ENCODE peak calls at places on chromosomes 11 and 22, in eight cellular contexts. One of them, this sample, is unnamed.

GRCh38 chr11:117606211-117606610 is 190.8 kb downstream of the DSCAML1 start:
- DNase-seq in CD4-positive, CD25-positive, alpha-beta regulatory T cell: no peak
- DNase-seq in stomach: no peak
- DNase-seq in caudate nucleus: no peak
- DNase-seq in Peyer's patch: no peak
- DNase-seq in testis: no peak
- DNase-seq in right lobe of liver: no peak
- DNase-seq in psoas muscle: no peak
- DNase-seq in this sample: no peak

GRCh38 chr22:17773606-17774205 is 563 bp downstream of the BID start:
- DNase-seq in caudate nucleus: no peak
- DNase-seq in Peyer's patch: peak
- DNase-seq in psoas muscle: peak
- DNase-seq in stomach: peak
- DNase-seq in CD4-positive, CD25-positive, alpha-beta regulatory T cell: peak
- DNase-seq in right lobe of liver: peak
- DNase-seq in testis: peak
- DNase-seq in this sample: peak

GRCh38 chr11:29432719-29433325 is 584.0 kb downstream of the KCNA4 start:
- DNase-seq in stomach: no peak
- DNase-seq in testis: no peak
- DNase-seq in right lobe of liver: no peak
- DNase-seq in Peyer's patch: no peak
- DNase-seq in caudate nucleus: no peak
- DNase-seq in psoas muscle: no peak
- DNase-seq in CD4-positive, CD25-positive, alpha-beta regulatory T cell: no peak
- DNase-seq in this sample: no peak

GRCh38 chr22:30310881-30311771 is 15.6 kb downstream of the TBC1D10A start:
- DNase-seq in right lobe of liver: peak
- DNase-seq in testis: peak
- DNase-seq in CD4-positive, CD25-positive, alpha-beta regulatory T cell: no peak
- DNase-seq in caudate nucleus: no peak
- DNase-seq in psoas muscle: no peak
- DNase-seq in Peyer's patch: peak
- DNase-seq in stomach: peak
- DNase-seq in this sample: peak

GRCh38 chr11:93737904-93738612 is 3.2 kb downstream of the TAF1D start:
- DNase-seq in testis: no peak
- DNase-seq in stomach: no peak
- DNase-seq in CD4-positive, CD25-positive, alpha-beta regulatory T cell: no peak
- DNase-seq in psoas muscle: no peak
- DNase-seq in Peyer's patch: no peak
- DNase-seq in right lobe of liver: no peak
- DNase-seq in caudate nucleus: no peak
- DNase-seq in this sample: no peak

GRCh38 chr11:101583180-101584128 is at the start of gene TRPC6:
- DNase-seq in right lobe of liver: no peak
- DNase-seq in stomach: no peak
- DNase-seq in testis: peak
- DNase-seq in Peyer's patch: no peak
- DNase-seq in psoas muscle: no peak
- DNase-seq in CD4-positive, CD25-positive, alpha-beta regulatory T cell: no peak
- DNase-seq in caudate nucleus: no peak
- DNase-seq in this sample: peak

GRCh38 chr11:14119357-14119756 is 156.8 kb downstream of the SPON1 start:
- DNase-seq in CD4-positive, CD25-positive, alpha-beta regulatory T cell: no peak
- DNase-seq in stomach: no peak
- DNase-seq in psoas muscle: no peak
- DNase-seq in caudate nucleus: no peak
- DNase-seq in Peyer's patch: no peak
- DNase-seq in testis: no peak
- DNase-seq in right lobe of liver: no peak
- DNase-seq in this sample: no peak

GRCh38 chr11:1419811-1420210 is 30.1 kb downstream of the BRSK2 start:
- DNase-seq in Peyer's patch: no peak
- DNase-seq in caudate nucleus: no peak
- DNase-seq in CD4-positive, CD25-positive, alpha-beta regulatory T cell: no peak
- DNase-seq in psoas muscle: no peak
- DNase-seq in right lobe of liver: no peak
- DNase-seq in testis: no peak
- DNase-seq in stomach: no peak
- DNase-seq in this sample: no peak

GRCh38 chr11:93521086-93521485 is 22.1 kb downstream of the SMCO4 start:
- DNase-seq in right lobe of liver: no peak
- DNase-seq in CD4-positive, CD25-positive, alpha-beta regulatory T cell: no peak
- DNase-seq in caudate nucleus: no peak
- DNase-seq in Peyer's patch: no peak
- DNase-seq in psoas muscle: no peak
- DNase-seq in testis: no peak
- DNase-seq in stomach: no peak
- DNase-seq in this sample: no peak

GRCh38 chr11:67253872-67254624 is 12.2 kb upstream of the GRK2 start:
- DNase-seq in testis: no peak
- DNase-seq in CD4-positive, CD25-positive, alpha-beta regulatory T cell: no peak
- DNase-seq in caudate nucleus: no peak
- DNase-seq in right lobe of liver: no peak
- DNase-seq in stomach: no peak
- DNase-seq in Peyer's patch: no peak
- DNase-seq in psoas muscle: no peak
- DNase-seq in this sample: no peak
- H3K27ac ChIP-seq in testis: no peak
- H3K27ac ChIP-seq in CD4-positive, CD25-positive, alpha-beta regulatory T cell: no peak
- H3K27ac ChIP-seq in caudate nucleus: no peak
- H3K27ac ChIP-seq in right lobe of liver: no peak
- H3K27ac ChIP-seq in stomach: no peak
- H3K27ac ChIP-seq in Peyer's patch: no peak
- H3K27ac ChIP-seq in psoas muscle: no peak
- H3K27ac ChIP-seq in this sample: no peak

DNA sequence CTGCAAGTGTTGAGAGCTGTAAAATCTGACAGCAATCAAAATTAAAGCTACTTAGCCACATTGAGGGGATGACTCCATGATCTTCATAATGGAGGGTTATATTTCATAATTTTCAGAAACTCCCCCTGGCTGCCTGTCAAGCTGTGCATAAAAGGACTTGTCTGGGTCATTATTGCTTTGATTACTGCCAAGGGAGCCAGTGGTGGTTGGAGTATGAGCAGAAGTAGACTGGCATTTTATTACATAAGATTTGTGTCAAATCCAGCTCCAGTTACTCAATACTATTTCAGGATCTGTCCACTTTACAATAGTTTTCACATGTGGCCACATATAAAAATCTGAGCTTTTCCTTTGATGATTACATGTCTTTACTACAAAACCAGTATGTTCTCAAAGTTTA is 108.9 kb upstream of the SLC5A12 start:
- DNase-seq in testis: no peak
- DNase-seq in psoas muscle: no peak
- DNase-seq in right lobe of liver: no peak
- DNase-seq in caudate nucleus: no peak
- DNase-seq in stomach: no peak
- DNase-seq in CD4-positive, CD25-positive, alpha-beta regulatory T cell: no peak
- DNase-seq in Peyer's patch: no peak
- DNase-seq in this sample: no peak
- H3K27ac ChIP-seq in testis: no peak
- H3K27ac ChIP-seq in psoas muscle: no peak
- H3K27ac ChIP-seq in right lobe of liver: no peak
- H3K27ac ChIP-seq in caudate nucleus: no peak
- H3K27ac ChIP-seq in stomach: no peak
- H3K27ac ChIP-seq in CD4-positive, CD25-positive, alpha-beta regulatory T cell: no peak
- H3K27ac ChIP-seq in Peyer's patch: no peak
- H3K27ac ChIP-seq in this sample: no peak

GRCh38 chr11:61198391-61198790 is 4.9 kb upstream of the PGA3 start:
- DNase-seq in right lobe of liver: no peak
- DNase-seq in caudate nucleus: no peak
- DNase-seq in Peyer's patch: no peak
- DNase-seq in CD4-positive, CD25-positive, alpha-beta regulatory T cell: no peak
- DNase-seq in stomach: peak
- DNase-seq in testis: no peak
- DNase-seq in psoas muscle: no peak
- DNase-seq in this sample: no peak

GRCh38 chr11:61189933-61190332 is 13.4 kb upstream of the PGA3 start:
- DNase-seq in Peyer's patch: no peak
- DNase-seq in right lobe of liver: no peak
- DNase-seq in caudate nucleus: no peak
- DNase-seq in testis: no peak
- DNase-seq in stomach: no peak
- DNase-seq in psoas muscle: no peak
- DNase-seq in CD4-positive, CD25-positive, alpha-beta regulatory T cell: no peak
- DNase-seq in this sample: no peak

GRCh38 chr11:61195016-61195695 is 8.2 kb upstream of the PGA3 start:
- DNase-seq in right lobe of liver: no peak
- DNase-seq in CD4-positive, CD25-positive, alpha-beta regulatory T cell: no peak
- DNase-seq in caudate nucleus: no peak
- DNase-seq in stomach: peak
- DNase-seq in testis: no peak
- DNase-seq in psoas muscle: no peak
- DNase-seq in Peyer's patch: no peak
- DNase-seq in this sample: no peak

GRCh38 chr11:61195710-61196109 is 7.6 kb upstream of the PGA3 start:
- DNase-seq in caudate nucleus: no peak
- DNase-seq in testis: no peak
- DNase-seq in Peyer's patch: no peak
- DNase-seq in stomach: peak
- DNase-seq in CD4-positive, CD25-positive, alpha-beta regulatory T cell: no peak
- DNase-seq in right lobe of liver: no peak
- DNase-seq in psoas muscle: no peak
- DNase-seq in this sample: peak

DNA sequence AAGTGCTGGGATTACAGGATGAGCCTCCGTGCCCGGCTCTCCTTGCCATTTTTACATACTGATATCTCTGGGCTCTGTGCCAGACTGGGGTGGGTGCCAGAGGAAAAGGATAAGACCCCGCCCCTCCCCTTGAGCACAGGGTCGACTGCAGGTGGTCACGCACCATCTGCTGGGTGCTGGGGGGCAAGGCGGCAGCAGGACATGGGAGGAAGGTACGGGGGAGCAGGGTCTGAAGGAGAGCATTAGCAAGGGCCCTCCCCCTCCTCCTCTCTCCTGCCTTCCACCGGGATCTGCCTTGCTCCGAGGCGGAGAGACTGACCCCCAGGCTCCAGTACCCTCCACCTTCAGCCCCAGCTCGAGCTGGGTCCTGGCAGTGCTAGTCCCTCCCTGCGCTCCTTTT is 9.7 kb upstream of the PGA3 start:
- DNase-seq in right lobe of liver: no peak
- DNase-seq in psoas muscle: no peak
- DNase-seq in stomach: peak
- DNase-seq in caudate nucleus: no peak
- DNase-seq in testis: no peak
- DNase-seq in CD4-positive, CD25-positive, alpha-beta regulatory T cell: no peak
- DNase-seq in Peyer's patch: no peak
- DNase-seq in this sample: no peak
- H3K27ac ChIP-seq in right lobe of liver: no peak
- H3K27ac ChIP-seq in psoas muscle: no peak
- H3K27ac ChIP-seq in stomach: peak
- H3K27ac ChIP-seq in caudate nucleus: no peak
- H3K27ac ChIP-seq in testis: no peak
- H3K27ac ChIP-seq in CD4-positive, CD25-positive, alpha-beta regulatory T cell: no peak
- H3K27ac ChIP-seq in Peyer's patch: no peak
- H3K27ac ChIP-seq in this sample: no peak

GRCh38 chr11:44310456-44311272 is 725 bp upstream of the ALX4 start:
- DNase-seq in right lobe of liver: no peak
- DNase-seq in psoas muscle: no peak
- DNase-seq in Peyer's patch: no peak
- DNase-seq in CD4-positive, CD25-positive, alpha-beta regulatory T cell: no peak
- DNase-seq in testis: no peak
- DNase-seq in caudate nucleus: no peak
- DNase-seq in stomach: no peak
- DNase-seq in this sample: no peak
- H3K27ac ChIP-seq in right lobe of liver: no peak
- H3K27ac ChIP-seq in psoas muscle: no peak
- H3K27ac ChIP-seq in Peyer's patch: no peak
- H3K27ac ChIP-seq in CD4-positive, CD25-positive, alpha-beta regulatory T cell: no peak
- H3K27ac ChIP-seq in testis: no peak
- H3K27ac ChIP-seq in caudate nucleus: no peak
- H3K27ac ChIP-seq in stomach: no peak
- H3K27ac ChIP-seq in this sample: no peak

GRCh38 chr22:41204066-41204465 is 1.0 kb upstream of the L3MBTL2 start:
- DNase-seq in psoas muscle: no peak
- DNase-seq in right lobe of liver: no peak
- DNase-seq in testis: no peak
- DNase-seq in CD4-positive, CD25-positive, alpha-beta regulatory T cell: no peak
- DNase-seq in Peyer's patch: no peak
- DNase-seq in stomach: no peak
- DNase-seq in caudate nucleus: no peak
- DNase-seq in this sample: no peak
- H3K27ac ChIP-seq in psoas muscle: no peak
- H3K27ac ChIP-seq in right lobe of liver: no peak
- H3K27ac ChIP-seq in testis: no peak
- H3K27ac ChIP-seq in CD4-positive, CD25-positive, alpha-beta regulatory T cell: no peak
- H3K27ac ChIP-seq in Peyer's patch: no peak
- H3K27ac ChIP-seq in stomach: no peak
- H3K27ac ChIP-seq in caudate nucleus: no peak
- H3K27ac ChIP-seq in this sample: no peak

DNA sequence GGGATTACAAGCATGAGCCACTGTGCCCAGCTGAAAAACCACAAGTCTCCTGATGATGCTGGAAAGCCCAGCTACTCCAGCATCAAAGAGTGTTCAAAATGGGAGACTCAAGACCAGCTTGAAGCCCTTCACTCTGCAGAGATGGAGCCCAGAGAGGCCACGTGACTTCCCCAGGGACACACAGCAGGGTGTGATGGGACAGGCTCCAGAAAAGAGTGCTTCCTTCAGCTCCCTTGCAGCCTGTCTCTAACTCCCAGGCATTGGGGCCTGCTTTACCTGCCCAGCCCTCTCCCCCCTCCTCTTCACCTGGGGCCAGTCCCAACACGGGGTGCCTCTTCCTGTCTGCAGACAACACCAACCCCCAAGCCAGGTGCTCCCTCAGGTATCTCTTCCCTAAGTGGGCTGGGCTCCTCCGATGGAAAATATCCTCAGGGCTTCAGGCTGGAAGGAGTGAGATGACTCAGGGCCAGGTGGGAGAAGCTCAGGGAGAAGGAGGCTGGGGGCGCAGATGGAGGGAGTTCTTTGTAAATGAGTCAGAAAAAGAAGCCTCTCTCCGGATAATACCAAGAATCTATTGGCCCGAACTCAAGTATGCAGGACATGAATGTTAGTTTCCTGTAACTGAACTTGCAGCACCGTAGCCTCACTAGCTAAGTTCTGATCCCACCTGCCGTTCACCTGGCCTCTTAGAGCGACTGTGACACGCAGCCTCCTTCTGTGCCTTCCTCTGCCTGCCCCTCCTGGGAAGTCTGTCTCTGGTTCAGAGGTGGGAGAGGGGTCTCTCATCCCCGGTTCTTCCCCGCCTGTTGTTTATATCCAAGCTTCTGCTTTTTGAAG is 326.6 kb downstream of the MN1 start:
- DNase-seq in CD4-positive, CD25-positive, alpha-beta regulatory T cell: no peak
- DNase-seq in stomach: no peak
- DNase-seq in Peyer's patch: no peak
- DNase-seq in right lobe of liver: no peak
- DNase-seq in testis: no peak
- DNase-seq in psoas muscle: no peak
- DNase-seq in caudate nucleus: no peak
- DNase-seq in this sample: no peak
- H3K27ac ChIP-seq in CD4-positive, CD25-positive, alpha-beta regulatory T cell: no peak
- H3K27ac ChIP-seq in stomach: no peak
- H3K27ac ChIP-seq in Peyer's patch: no peak
- H3K27ac ChIP-seq in right lobe of liver: no peak
- H3K27ac ChIP-seq in testis: no peak
- H3K27ac ChIP-seq in psoas muscle: no peak
- H3K27ac ChIP-seq in caudate nucleus: no peak
- H3K27ac ChIP-seq in this sample: no peak

This sample was measured in left lung.